ENCODE peak calls at places on chromosomes 7 and 10, in seven cellular contexts. E is HTR-8/SVneo, K is aorta, S is RCC 7860, U is cerebellar nuclear complex, D is ELR, B is nephron progenitor cell. W is an unnamed sample.

GRCh38 chr10:86300931-86301330 is 65.7 kb downstream of the GRID1 start:
- DNase-seq in B (no peak), U (no peak), K (no peak), S (no peak), E (no peak), D (no peak), W (no peak)

GRCh38 chr7:64206903-64207302 is at the start of gene ZNF735:
- DNase-seq in U (no peak), K (no peak), S (no peak), E (no peak), B (no peak), D (no peak), W (no peak)

GRCh38 chr10:77889277-77889903 is 37.2 kb downstream of the DLG5 start:
- DNase-seq in D (no peak), K (no peak), E (no peak), S (no peak), B (peak; percentile 65), U (no peak), W (peak; percentile 76)

GRCh38 chr10:132398566-132398991 is 1.6 kb downstream of the PWWP2B start:
- DNase-seq in D (no peak), B (no peak), S (no peak), U (no peak), E (no peak), K (no peak), W (no peak)

GRCh38 chr10:117663750-117664149 is 121.2 kb downstream of the EMX2 start:
- DNase-seq in E (no peak), B (no peak), K (no peak), D (peak; percentile 84), U (no peak), S (peak; percentile 42), W (no peak)

GRCh38 chr7:30799206-30799975 is 28.2 kb downstream of the MINDY4 start:
- DNase-seq in K (peak; percentile 91), E (peak; percentile 54), U (peak; percentile 78), B (no peak), D (peak; percentile 99), S (peak; percentile 63), W (no peak)

GRCh38 chr7:157358753-157359096 is 21.9 kb downstream of the DNAJB6 start:
- DNase-seq in E (no peak), D (no peak), U (no peak), K (peak; percentile 53), B (no peak), S (no peak), W (no peak)

GRCh38 chr10:30877111-30877510 is 154.6 kb downstream of the ZNF438 start:
- DNase-seq in E (no peak), S (no peak), U (no peak), B (no peak), K (no peak), D (peak; percentile 50), W (no peak)

GRCh38 chr7:150451097-150451793 is 815 bp downstream of the GIMAP8 start:
- DNase-seq in S (no peak), D (no peak), K (no peak), E (no peak), B (peak; percentile 50), U (no peak), W (no peak)

GRCh38 chr10:121665809-121666208 is 67.6 kb upstream of the FGFR2 start:
- DNase-seq in B (no peak), U (no peak), K (no peak), S (no peak), D (no peak), E (no peak), W (no peak)

GRCh38 chr10:35236739-35237138 is 99.6 kb upstream of the CCNY start:
- DNase-seq in U (no peak), S (no peak), K (no peak), D (peak; percentile 49), E (peak; percentile 63), B (no peak), W (no peak)

GRCh38 chr10:3485287-3485686 is 299.7 kb downstream of the KLF6 start:
- DNase-seq in D (no peak), U (no peak), B (no peak), E (no peak), K (no peak), S (no peak), W (no peak)

GRCh38 chr7:2417981-2418481 is 14.6 kb downstream of the CHST12 start:
- DNase-seq in E (no peak), B (no peak), D (no peak), K (no peak), S (no peak), U (no peak), W (no peak)

GRCh38 chr10:66888237-66888636 is 37.6 kb upstream of the LRRTM3 start:
- DNase-seq in D (no peak), E (no peak), K (no peak), B (no peak), U (no peak), S (no peak), W (no peak)

GRCh38 chr10:117460846-117461765 is 81.4 kb upstream of the EMX2 start:
- DNase-seq in D (peak; percentile 87), S (peak; percentile 51), K (no peak), U (no peak), E (no peak), B (no peak), W (no peak)

GRCh38 chr7:134089446-134089845 is 37.7 kb upstream of the LRGUK start:
- DNase-seq in B (no peak), U (no peak), E (no peak), K (no peak), S (peak; percentile 10), D (peak; percentile 16), W (no peak)

GRCh38 chr7:47255441-47255840 is 326.5 kb downstream of the TNS3 start:
- DNase-seq in U (no peak), K (no peak), B (no peak), S (no peak), E (no peak), D (peak; percentile 26), W (no peak)

GRCh38 chr7:14432936-14433335 is 443.5 kb upstream of the ETV1 start:
- DNase-seq in S (no peak), K (no peak), U (no peak), E (no peak), D (no peak), B (no peak), W (no peak)

GRCh38 chr10:60377955-60378354 is 11.7 kb downstream of the ANK3 start:
- DNase-seq in E (no peak), S (peak; percentile 32), U (no peak), K (no peak), B (no peak), D (peak; percentile 72), W (no peak)

GRCh38 chr7:34889951-34890350 is 147.3 kb downstream of the DPY19L1 start:
- DNase-seq in K (no peak), S (no peak), B (no peak), D (no peak), U (no peak), E (no peak), W (no peak)

GRCh38 chr7:19834566-19834965 is 61.1 kb upstream of the TMEM196 start:
- DNase-seq in D (peak; percentile 48), K (no peak), B (no peak), S (peak; percentile 69), U (no peak), E (no peak), W (no peak)

GRCh38 chr7:117251687-117252086 is 71.2 kb downstream of the WNT2 start:
- DNase-seq in D (peak; percentile 68), E (no peak), U (no peak), S (peak; percentile 65), B (no peak), K (no peak), W (no peak)

W was measured in anterior cingulate cortex.